ENCODE peak calls at places on chromosomes 3 and 15, in seven cellular contexts. S, A, P, B, M, V and F are unnamed samples.

GRCh38 chr3:123341871-123342630 is 106.8 kb downstream of the ADCY5 start:
- DNase-seq in S (no peak), A (no peak), P (no peak), B (no peak), M (no peak), V (peak), F (no peak)

GRCh38 chr15:53627279-53627678 is 132.2 kb downstream of the WDR72 start:
- DNase-seq in S (no peak), A (no peak), P (peak), B (no peak), M (no peak), V (no peak), F (no peak)

GRCh38 chr15:68433551-68433950 is 1.6 kb upstream of the ITGA11 start:
- DNase-seq in S (no peak), A (no peak), P (no peak), B (no peak), M (no peak), V (no peak), F (no peak)

GRCh38 chr15:41490355-41490754 is 3.3 kb upstream of the ITPKA start:
- DNase-seq in S (no peak), A (no peak), P (peak), B (peak), M (peak), V (no peak), F (no peak)

GRCh38 chr15:40891810-40892448 is 2.3 kb upstream of the VPS18 start:
- DNase-seq in S (peak), A (peak), P (no peak), B (peak), M (no peak), V (peak), F (no peak)

GRCh38 chr3:40414270-40414669 is 27.3 kb downstream of the ENTPD3 start:
- DNase-seq in S (no peak), A (no peak), P (no peak), B (no peak), M (no peak), V (no peak), F (no peak)

GRCh38 chr15:99312228-99312627 is 60.9 kb downstream of the LRRC28 start:
- DNase-seq in S (no peak), A (no peak), P (no peak), B (no peak), M (no peak), V (no peak), F (no peak)

GRCh38 chr3:187808466-187809291 is 63.4 kb upstream of the BCL6 start:
- DNase-seq in S (peak), A (no peak), P (no peak), B (peak), M (no peak), V (peak), F (no peak)

GRCh38 chr3:159859424-159859823 is 129.2 kb upstream of the IL12A start:
- DNase-seq in S (no peak), A (no peak), P (no peak), B (no peak), M (no peak), V (no peak), F (no peak)

GRCh38 chr15:39341238-39341637 is 239.6 kb upstream of the THBS1 start:
- DNase-seq in S (no peak), A (no peak), P (no peak), B (no peak), M (no peak), V (peak), F (no peak)

GRCh38 chr3:57696861-57697321 is 4.0 kb upstream of the DENND6A start:
- DNase-seq in S (no peak), A (no peak), P (peak), B (no peak), M (no peak), V (no peak), F (no peak)

GRCh38 chr3:30456263-30456662 is 150.1 kb upstream of the TGFBR2 start:
- DNase-seq in S (no peak), A (no peak), P (no peak), B (no peak), M (no peak), V (no peak), F (no peak)

GRCh38 chr15:60399931-60400330 is 2.1 kb upstream of the ANXA2 start:
- DNase-seq in S (no peak), A (no peak), P (peak), B (no peak), M (no peak), V (no peak), F (no peak)

GRCh38 chr3:84194032-84194431 is 764.8 kb upstream of the CADM2 start:
- DNase-seq in S (no peak), A (no peak), P (no peak), B (no peak), M (no peak), V (no peak), F (no peak)

GRCh38 chr15:57213783-57214366 is 162.4 kb upstream of the CGNL1 start:
- DNase-seq in S (no peak), A (no peak), P (peak), B (peak), M (no peak), V (no peak), F (no peak)

GRCh38 chr15:84749111-84749991 is 959 bp downstream of the ZNF592 start:
- DNase-seq in S (peak), A (peak), P (peak), B (peak), M (no peak), V (peak), F (no peak)

GRCh38 chr3:49910409-49911123 is 6.9 kb upstream of the MST1R start:
- DNase-seq in S (peak), A (no peak), P (no peak), B (no peak), M (no peak), V (no peak), F (no peak)

GRCh38 chr3:43748179-43748578 is 57.4 kb downstream of the ABHD5 start:
- DNase-seq in S (no peak), A (no peak), P (no peak), B (peak), M (no peak), V (no peak), F (no peak)

GRCh38 chr3:14216257-14217048 is 37.8 kb downstream of the LSM3 start:
- DNase-seq in S (peak), A (peak), P (peak), B (peak), M (no peak), V (peak), F (no peak)

GRCh38 chr15:38370079-38370478 is 83.8 kb upstream of the FAM98B start:
- DNase-seq in S (no peak), A (no peak), P (no peak), B (no peak), M (no peak), V (no peak), F (no peak)

GRCh38 chr3:101383156-101383575 is 62.8 kb upstream of the IMPG2 start:
- DNase-seq in S (peak), A (no peak), P (peak), B (no peak), M (no peak), V (no peak), F (no peak)

GRCh38 chr15:63244976-63245645 is 32.3 kb upstream of the APH1B start:
- DNase-seq in S (no peak), A (no peak), P (peak), B (no peak), M (no peak), V (no peak), F (no peak)

DNA sequence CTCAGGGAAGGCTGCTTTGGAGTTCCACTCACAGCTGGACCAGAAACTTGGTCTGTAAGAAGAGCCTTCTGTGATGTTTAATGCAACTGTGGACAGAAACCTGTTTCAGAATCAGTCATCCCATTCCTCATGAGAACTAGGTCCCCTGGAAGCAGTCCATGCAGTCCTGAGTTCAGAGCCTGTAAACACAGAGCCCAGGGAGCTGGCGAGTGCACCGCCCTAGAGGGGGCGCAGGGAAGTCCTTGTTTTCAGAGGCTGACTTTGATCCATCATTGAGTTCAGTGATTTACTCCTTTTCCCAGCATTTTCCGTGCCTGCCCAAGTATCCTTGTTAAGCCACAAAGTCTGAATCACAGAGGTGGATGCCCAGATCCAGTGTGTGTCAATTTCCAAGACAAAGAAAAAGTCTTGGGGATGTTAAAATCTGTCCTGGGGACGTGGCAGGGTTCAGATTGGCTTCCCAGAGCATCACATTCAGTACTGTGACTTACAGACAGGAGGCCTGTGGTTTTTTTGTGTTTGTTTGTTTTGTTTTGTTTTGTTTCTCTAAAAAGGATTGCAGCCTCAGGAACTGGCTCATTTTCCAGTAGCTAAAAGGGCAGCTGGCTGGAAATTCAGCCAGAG is 9.8 kb upstream of the TXNRD3 start:
- DNase-seq in S (no peak), A (no peak), P (peak), B (peak), M (no peak), V (no peak), F (no peak)
- TF ChIP-seq CTCF in S (no peak), A (no peak), P (no peak), B (no peak), M (peak), V (peak), F (no peak)

GRCh38 chr15:73717802-73718201 is 33.6 kb downstream of the CD276 start:
- DNase-seq in S (no peak), A (no peak), P (no peak), B (no peak), M (no peak), V (no peak), F (no peak)
- TF ChIP-seq CTCF in S (no peak), A (peak), P (no peak), B (no peak), M (peak), V (peak), F (peak)

DNA sequence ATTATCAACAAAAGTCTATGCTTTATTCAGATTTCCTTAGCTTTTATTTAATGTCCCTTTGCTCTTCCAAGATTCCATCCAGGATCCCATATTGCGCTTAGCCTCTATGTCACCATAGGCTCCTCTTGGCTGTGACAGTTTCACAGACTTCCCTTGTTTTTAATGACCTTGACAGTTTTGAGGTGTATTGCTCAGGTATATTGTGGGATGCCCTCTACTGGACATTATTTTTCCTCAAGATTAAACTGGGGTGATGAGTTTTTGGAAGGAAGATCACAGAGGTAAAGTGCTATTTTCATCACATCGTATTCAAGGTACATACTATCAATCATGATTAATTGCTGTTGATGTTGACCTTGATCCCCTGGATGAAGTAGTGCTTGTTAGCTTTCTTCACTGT is 99.1 kb upstream of the SMAD3 start:
- DNase-seq in S (no peak), A (no peak), P (no peak), B (no peak), M (no peak), V (no peak), F (no peak)
- TF ChIP-seq CTCF in S (no peak), A (peak), P (peak), B (peak), M (no peak), V (no peak), F (no peak)

GRCh38 chr3:53940651-53941050 is 49.0 kb upstream of the SELENOK start:
- DNase-seq in S (no peak), A (no peak), P (no peak), B (no peak), M (no peak), V (no peak), F (no peak)

GRCh38 chr3:53939081-53939582 is 47.5 kb upstream of the SELENOK start:
- DNase-seq in S (peak), A (no peak), P (no peak), B (no peak), M (no peak), V (peak), F (peak)

GRCh38 chr3:53941174-53941573 is 49.5 kb upstream of the SELENOK start:
- DNase-seq in S (no peak), A (no peak), P (peak), B (peak), M (no peak), V (no peak), F (no peak)

GRCh38 chr3:53944019-53944418 is 52.4 kb upstream of the SELENOK start:
- DNase-seq in S (no peak), A (no peak), P (no peak), B (no peak), M (no peak), V (no peak), F (no peak)

GRCh38 chr3:53941945-53942344 is 50.3 kb upstream of the SELENOK start:
- DNase-seq in S (no peak), A (no peak), P (no peak), B (no peak), M (no peak), V (peak), F (no peak)
- TF ChIP-seq CTCF in S (peak), A (no peak), P (no peak), B (no peak), M (peak), V (peak), F (peak)

DNA sequence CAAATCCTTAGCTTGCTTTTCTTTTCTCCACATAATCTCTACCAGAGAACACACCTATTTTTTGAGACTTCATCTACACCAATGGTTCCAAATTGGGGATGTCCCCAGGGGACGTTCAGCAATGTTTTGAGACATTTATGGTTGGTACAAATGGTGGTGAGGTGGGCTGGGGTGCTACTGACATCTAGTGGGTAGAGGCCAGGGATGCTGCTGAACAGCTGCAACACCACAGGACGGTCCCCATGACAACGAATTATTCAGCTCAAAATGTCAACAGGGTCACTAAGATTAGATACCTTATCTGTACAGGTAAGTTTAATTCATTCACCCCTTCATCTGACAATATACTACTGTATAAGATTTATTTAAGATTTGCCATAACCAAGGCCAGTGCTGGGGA is 14.4 kb downstream of the GK5 start:
- DNase-seq in S (no peak), A (peak), P (no peak), B (peak), M (no peak), V (no peak), F (no peak)
- TF ChIP-seq CTCF in S (peak), A (no peak), P (no peak), B (no peak), M (no peak), V (peak), F (no peak)

GRCh38 chr15:78448441-78449219 is 10.6 kb downstream of the IREB2 start:
- DNase-seq in S (no peak), A (no peak), P (no peak), B (no peak), M (peak), V (no peak), F (no peak)
- TF ChIP-seq CTCF in S (no peak), A (no peak), P (no peak), B (no peak), M (no peak), V (no peak), F (no peak)

GRCh38 chr3:115085197-115085865 is 61.8 kb downstream of the ZBTB20 start:
- DNase-seq in S (no peak), A (no peak), P (no peak), B (peak), M (no peak), V (no peak), F (no peak)
- TF ChIP-seq CTCF in S (peak), A (peak), P (peak), B (no peak), M (peak), V (no peak), F (no peak)

GRCh38 chr15:89893027-89893426 is 767 bp downstream of the AP3S2 start:
- DNase-seq in S (no peak), A (no peak), P (no peak), B (no peak), M (no peak), V (no peak), F (no peak)

GRCh38 chr15:89883518-89883917 is 10.3 kb downstream of the AP3S2 start:
- DNase-seq in S (no peak), A (no peak), P (no peak), B (no peak), M (no peak), V (no peak), F (no peak)

GRCh38 chr15:89885611-89886010 is 8.2 kb downstream of the AP3S2 start:
- DNase-seq in S (no peak), A (no peak), P (no peak), B (no peak), M (no peak), V (no peak), F (no peak)

GRCh38 chr15:89893696-89894450 is at the start of gene AP3S2:
- DNase-seq in S (peak), A (peak), P (peak), B (peak), M (peak), V (peak), F (peak)

GRCh38 chr15:89888214-89888804 is 5.5 kb downstream of the AP3S2 start:
- DNase-seq in S (no peak), A (no peak), P (peak), B (peak), M (no peak), V (peak), F (no peak)
- TF ChIP-seq CTCF in S (peak), A (no peak), P (peak), B (peak), M (peak), V (peak), F (peak)

DNA sequence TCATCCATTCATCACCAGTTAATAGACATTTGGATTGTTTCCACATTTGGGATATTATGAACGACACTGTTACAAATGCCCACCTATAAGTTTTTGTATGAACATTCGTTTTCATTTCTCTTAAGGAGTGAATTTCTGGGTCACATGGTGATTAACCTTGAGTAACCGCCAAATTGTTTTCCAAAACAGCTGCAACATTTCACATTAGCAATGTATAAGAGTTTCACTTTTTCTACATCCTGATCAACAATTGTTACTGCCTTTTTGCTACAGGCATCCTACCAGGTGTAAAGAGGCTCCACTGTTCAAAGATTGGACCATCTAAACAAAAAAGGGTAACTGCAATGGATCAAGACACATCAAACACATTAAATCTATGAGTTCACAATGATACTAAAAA is 52.0 kb downstream of the CPEB1 start:
- DNase-seq in S (no peak), A (no peak), P (no peak), B (no peak), M (no peak), V (no peak), F (no peak)
- TF ChIP-seq CTCF in S (no peak), A (no peak), P (no peak), B (no peak), M (no peak), V (no peak), F (no peak)

GRCh38 chr15:29093696-29094343 is 175.8 kb downstream of the NSMCE3 start:
- DNase-seq in S (no peak), A (no peak), P (no peak), B (no peak), M (no peak), V (no peak), F (no peak)
- TF ChIP-seq CTCF in S (no peak), A (no peak), P (no peak), B (no peak), M (no peak), V (no peak), F (no peak)